ENCODE peak calls at places on chromosomes 1 and 21, in six cellular contexts. One of them, this sample, is unnamed.

GRCh38 chr1:61951731-61952585 is 209.7 kb downstream of the PATJ start:
- DNase-seq in sigmoid colon: no peak
- DNase-seq in right lobe of liver: no peak
- DNase-seq in tibial nerve: no peak
- DNase-seq in prostate gland: peak
- DNase-seq in testis: no peak
- DNase-seq in this sample: no peak

GRCh38 chr21:26945916-26946315 is 21.0 kb downstream of the ADAMTS5 start:
- DNase-seq in sigmoid colon: no peak
- DNase-seq in right lobe of liver: peak
- DNase-seq in tibial nerve: no peak
- DNase-seq in prostate gland: no peak
- DNase-seq in testis: peak
- DNase-seq in this sample: no peak

GRCh38 chr1:15406911-15407559 is 2.7 kb upstream of the EFHD2 start:
- DNase-seq in sigmoid colon: peak
- DNase-seq in right lobe of liver: no peak
- DNase-seq in tibial nerve: peak
- DNase-seq in prostate gland: no peak
- DNase-seq in testis: no peak
- DNase-seq in this sample: no peak

GRCh38 chr1:110048923-110049601 is 14.6 kb downstream of the STRIP1 start:
- DNase-seq in sigmoid colon: no peak
- DNase-seq in right lobe of liver: no peak
- DNase-seq in tibial nerve: no peak
- DNase-seq in prostate gland: no peak
- DNase-seq in testis: peak
- DNase-seq in this sample: peak

GRCh38 chr1:212949771-212950170 is 570 bp upstream of the VASH2 start:
- DNase-seq in sigmoid colon: no peak
- DNase-seq in right lobe of liver: no peak
- DNase-seq in tibial nerve: no peak
- DNase-seq in prostate gland: no peak
- DNase-seq in testis: no peak
- DNase-seq in this sample: no peak

GRCh38 chr1:36523850-36524249 is 41.1 kb upstream of the CSF3R start:
- DNase-seq in sigmoid colon: peak
- DNase-seq in right lobe of liver: no peak
- DNase-seq in tibial nerve: no peak
- DNase-seq in prostate gland: no peak
- DNase-seq in testis: no peak
- DNase-seq in this sample: no peak

GRCh38 chr1:42914092-42914625 is 44.5 kb downstream of the SLC2A1 start:
- DNase-seq in sigmoid colon: no peak
- DNase-seq in right lobe of liver: no peak
- DNase-seq in tibial nerve: no peak
- DNase-seq in prostate gland: no peak
- DNase-seq in testis: no peak
- DNase-seq in this sample: no peak

GRCh38 chr1:179706339-179706941 is 36.7 kb upstream of the FAM163A start:
- DNase-seq in sigmoid colon: no peak
- DNase-seq in right lobe of liver: peak
- DNase-seq in tibial nerve: peak
- DNase-seq in prostate gland: peak
- DNase-seq in testis: peak
- DNase-seq in this sample: peak

GRCh38 chr1:246317723-246318359 is 189.2 kb downstream of the SMYD3 start:
- DNase-seq in sigmoid colon: no peak
- DNase-seq in right lobe of liver: no peak
- DNase-seq in tibial nerve: no peak
- DNase-seq in prostate gland: no peak
- DNase-seq in testis: no peak
- DNase-seq in this sample: no peak

GRCh38 chr1:228016653-228017355 is 10.0 kb downstream of the WNT3A start:
- DNase-seq in sigmoid colon: no peak
- DNase-seq in right lobe of liver: no peak
- DNase-seq in tibial nerve: no peak
- DNase-seq in prostate gland: no peak
- DNase-seq in testis: no peak
- DNase-seq in this sample: no peak

DNA sequence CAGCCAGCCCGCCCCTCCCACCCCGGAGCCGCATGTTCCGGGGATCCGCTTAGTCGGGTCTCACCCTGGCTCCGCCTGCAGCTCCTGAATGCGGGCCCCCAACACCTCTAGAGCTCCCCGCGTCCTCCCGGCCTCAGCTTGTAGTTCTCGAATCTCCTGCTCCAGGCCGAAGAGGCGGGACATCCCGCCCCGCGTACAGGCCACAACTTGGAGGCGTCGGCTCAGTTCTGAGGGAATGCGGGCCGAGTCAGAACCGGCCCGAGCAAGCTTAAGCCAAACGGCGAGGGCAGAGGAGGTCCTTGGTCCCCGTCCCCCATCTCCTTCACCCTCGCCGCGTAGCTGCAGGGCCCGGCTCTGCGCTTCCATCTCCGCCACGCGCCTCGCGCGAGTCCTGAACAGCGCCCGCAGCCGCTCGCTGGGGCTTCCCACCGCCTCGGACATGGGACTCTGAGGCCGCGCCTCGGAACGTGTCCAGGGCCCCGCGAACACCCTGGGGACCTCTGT is 911 bp downstream of the CCDC17 start:
- DNase-seq in sigmoid colon: no peak
- DNase-seq in right lobe of liver: peak
- DNase-seq in tibial nerve: no peak
- DNase-seq in prostate gland: no peak
- DNase-seq in testis: no peak
- DNase-seq in this sample: no peak
- H3K4me3 ChIP-seq in sigmoid colon: peak
- H3K4me3 ChIP-seq in right lobe of liver: no peak
- H3K4me3 ChIP-seq in tibial nerve: peak
- H3K4me3 ChIP-seq in prostate gland: no peak
- H3K4me3 ChIP-seq in testis: peak
- H3K4me3 ChIP-seq in this sample: no peak

DNA sequence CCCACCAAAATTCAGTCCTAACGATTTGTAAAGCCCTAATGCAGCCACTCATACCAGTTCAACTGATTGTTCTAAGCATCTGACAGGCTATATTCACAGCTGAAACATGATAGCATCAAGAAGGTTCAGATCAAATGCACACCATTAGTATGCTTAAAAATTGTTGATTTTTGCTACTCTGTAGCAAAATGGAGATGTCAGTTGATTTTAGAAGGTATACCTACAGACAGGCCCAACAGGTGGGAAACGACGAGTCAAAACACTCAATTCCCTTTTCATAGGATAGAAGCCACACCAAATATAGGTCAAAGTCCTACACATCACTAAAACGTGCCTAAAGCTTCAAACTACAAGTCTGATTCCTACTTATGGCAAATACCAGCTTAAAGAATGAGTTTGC is 6.7 kb downstream of the SFPQ start:
- DNase-seq in sigmoid colon: no peak
- DNase-seq in right lobe of liver: no peak
- DNase-seq in tibial nerve: no peak
- DNase-seq in prostate gland: no peak
- DNase-seq in testis: no peak
- DNase-seq in this sample: no peak
- TF ChIP-seq POLR2A in sigmoid colon: no peak
- TF ChIP-seq POLR2A in right lobe of liver: no peak
- TF ChIP-seq POLR2A in tibial nerve: no peak
- TF ChIP-seq POLR2A in prostate gland: no peak
- TF ChIP-seq POLR2A in testis: no peak
- TF ChIP-seq POLR2A in this sample: no peak

DNA sequence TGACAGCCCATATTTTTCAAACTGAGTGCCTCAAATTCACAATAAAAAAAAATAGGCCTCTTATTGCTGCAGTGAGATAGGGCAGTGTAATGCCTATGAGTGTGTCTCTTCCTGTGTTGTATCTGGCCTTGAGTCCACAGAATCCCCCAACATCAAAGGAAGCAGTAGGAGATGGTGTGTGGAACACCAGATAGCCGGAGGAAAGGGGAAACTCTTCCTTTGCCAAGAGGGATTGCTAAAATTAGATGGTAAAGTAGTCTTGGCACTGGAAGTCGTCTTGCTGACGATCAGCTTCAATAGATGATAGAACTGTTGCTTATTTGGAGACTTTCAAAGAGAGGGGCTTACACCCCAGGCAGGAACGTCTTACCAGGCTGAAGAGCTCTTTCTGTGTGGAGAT is 51.8 kb downstream of the RUNX1 start:
- DNase-seq in sigmoid colon: no peak
- DNase-seq in right lobe of liver: no peak
- DNase-seq in tibial nerve: no peak
- DNase-seq in prostate gland: no peak
- DNase-seq in testis: no peak
- DNase-seq in this sample: no peak
- H3K4me3 ChIP-seq in sigmoid colon: no peak
- H3K4me3 ChIP-seq in right lobe of liver: no peak
- H3K4me3 ChIP-seq in tibial nerve: no peak
- H3K4me3 ChIP-seq in prostate gland: no peak
- H3K4me3 ChIP-seq in testis: no peak
- H3K4me3 ChIP-seq in this sample: no peak

DNA sequence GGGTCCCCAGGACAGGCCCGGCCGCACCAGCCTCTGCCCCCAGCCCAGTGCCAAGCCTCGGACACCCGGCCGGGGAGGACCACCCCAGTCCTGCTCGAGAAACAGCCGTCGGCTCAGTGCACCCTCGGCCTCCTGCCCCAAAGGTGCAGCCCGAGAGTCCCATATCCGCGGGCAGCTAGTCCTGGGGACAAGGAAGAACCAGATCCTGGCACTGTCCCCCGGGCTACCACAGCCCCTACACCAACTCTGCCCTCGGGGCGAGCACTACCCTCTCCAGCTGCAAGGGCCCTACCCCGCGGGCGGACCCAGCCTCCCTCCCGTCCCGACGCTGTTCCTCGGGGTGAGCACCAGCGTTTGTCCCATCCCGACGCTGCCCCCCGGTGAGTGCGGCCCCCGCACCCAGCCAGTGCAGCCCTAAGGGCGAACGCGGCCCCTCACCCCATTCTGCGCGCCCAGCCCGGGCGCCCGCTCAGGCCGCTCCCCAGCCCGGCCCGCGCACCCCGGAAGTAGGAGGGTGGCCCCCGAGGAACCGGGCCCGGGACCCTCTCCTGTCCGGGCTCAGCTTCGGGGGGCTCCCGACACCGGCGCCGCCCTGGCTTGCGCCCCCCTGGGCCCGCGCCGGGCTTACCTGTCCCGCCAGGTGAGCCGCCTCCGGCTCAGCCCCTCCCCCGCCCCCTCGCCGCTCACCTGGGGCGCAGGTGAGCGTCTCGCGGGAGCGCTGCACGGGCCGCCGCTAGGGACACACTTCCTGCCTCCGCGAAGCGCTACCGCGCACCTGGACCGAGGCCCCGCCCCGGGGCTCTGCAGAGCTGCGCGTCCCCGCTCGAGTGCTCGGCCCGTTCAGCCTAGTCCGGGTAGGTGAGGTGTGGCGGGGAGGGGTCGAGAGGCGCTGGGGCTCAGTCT is at the start of gene KDF1:
- DNase-seq in sigmoid colon: no peak
- DNase-seq in right lobe of liver: peak
- DNase-seq in tibial nerve: no peak
- DNase-seq in prostate gland: peak
- DNase-seq in testis: peak
- DNase-seq in this sample: peak
- TF ChIP-seq POLR2A in sigmoid colon: no peak
- TF ChIP-seq POLR2A in right lobe of liver: peak
- TF ChIP-seq POLR2A in tibial nerve: no peak
- TF ChIP-seq POLR2A in prostate gland: peak
- TF ChIP-seq POLR2A in testis: no peak
- TF ChIP-seq POLR2A in this sample: no peak

DNA sequence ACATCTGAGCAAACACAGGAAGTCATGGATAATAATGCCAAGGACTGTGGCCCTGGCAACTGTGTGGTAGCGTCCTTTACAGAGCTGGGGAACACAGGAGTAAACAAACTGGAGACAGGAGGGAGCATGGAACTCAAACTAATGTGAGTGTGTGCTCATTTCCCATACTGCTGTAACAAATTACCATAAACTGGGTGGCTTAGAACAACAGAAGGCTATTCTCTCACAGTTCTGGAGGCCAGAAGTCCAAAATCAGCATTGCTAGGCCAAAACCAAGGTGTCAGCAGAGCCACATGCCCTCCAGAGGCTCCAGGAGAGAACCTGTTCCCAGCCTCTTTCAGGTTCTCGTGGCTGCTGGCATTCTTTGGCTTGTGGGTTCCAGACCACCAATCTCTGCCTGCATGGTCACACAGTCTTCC is 106.3 kb downstream of the TGFBR3 start:
- DNase-seq in sigmoid colon: no peak
- DNase-seq in right lobe of liver: no peak
- DNase-seq in tibial nerve: no peak
- DNase-seq in prostate gland: no peak
- DNase-seq in testis: no peak
- DNase-seq in this sample: no peak
- H3K4me3 ChIP-seq in sigmoid colon: no peak
- H3K4me3 ChIP-seq in right lobe of liver: no peak
- H3K4me3 ChIP-seq in tibial nerve: no peak
- H3K4me3 ChIP-seq in prostate gland: no peak
- H3K4me3 ChIP-seq in testis: no peak
- H3K4me3 ChIP-seq in this sample: no peak

DNA sequence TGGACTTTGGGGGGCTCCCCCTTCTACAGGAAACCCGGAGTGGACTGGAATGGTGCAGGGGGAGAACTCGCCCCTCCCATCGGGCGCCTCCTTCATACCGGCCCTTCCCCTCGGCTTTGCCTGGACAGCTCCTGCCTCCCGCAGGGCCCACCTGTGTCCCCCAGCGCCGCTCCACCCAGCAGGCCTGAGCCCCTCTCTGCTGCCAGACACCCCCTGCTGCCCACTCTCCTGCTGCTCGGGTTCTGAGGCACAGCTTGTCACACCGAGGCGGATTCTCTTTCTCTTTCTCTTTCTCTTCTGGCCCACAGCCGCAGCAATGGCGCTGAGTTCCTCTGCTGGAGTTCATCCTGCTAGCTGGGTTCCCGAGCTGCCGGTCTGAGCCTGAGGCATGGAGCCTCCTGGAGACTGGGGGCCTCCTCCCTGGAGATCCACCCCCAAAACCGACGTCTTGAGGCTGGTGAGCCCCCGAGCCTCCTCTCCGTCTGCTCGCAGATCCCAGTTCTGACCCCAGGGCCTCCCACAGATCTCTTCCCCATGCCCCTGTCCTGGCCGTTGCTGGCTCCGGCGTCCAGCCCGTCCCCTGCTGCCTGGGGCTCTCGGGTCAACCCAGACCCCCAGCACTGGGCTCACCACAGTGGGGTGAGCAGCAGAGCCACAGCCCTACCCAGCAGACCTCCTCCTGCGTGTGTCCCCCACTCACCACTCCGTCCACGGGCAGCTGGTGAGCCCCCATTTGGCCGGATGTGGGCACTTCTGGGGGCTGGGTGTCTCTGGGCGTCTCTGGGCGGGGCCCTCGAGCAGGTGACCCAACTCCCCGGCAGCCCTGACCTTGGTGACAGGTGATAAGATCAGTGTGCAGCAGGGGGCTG is at the start of gene TNFRSF14:
- DNase-seq in sigmoid colon: peak
- DNase-seq in right lobe of liver: peak
- DNase-seq in tibial nerve: peak
- DNase-seq in prostate gland: peak
- DNase-seq in testis: peak
- DNase-seq in this sample: peak
- TF ChIP-seq POLR2A in sigmoid colon: no peak
- TF ChIP-seq POLR2A in right lobe of liver: no peak
- TF ChIP-seq POLR2A in tibial nerve: no peak
- TF ChIP-seq POLR2A in prostate gland: peak
- TF ChIP-seq POLR2A in testis: no peak
- TF ChIP-seq POLR2A in this sample: no peak